ENCODE peak calls at places on chromosomes 4 and X, in five cellular contexts. G is stimulated activated CD8-positive, alpha-beta memory T cell treated with anti-CD3 and anti-CD28 coated beads, Interleukin-15, amount 100 ng/mL, for 24 hours; H is GM23248; W is astrocyte of the spinal cord; O is activated CD4-positive, alpha-beta T cell treated with anti-CD3 and anti-CD28 coated beads for 1 hour. C is an unnamed sample.
A peak's percentile ranks its signal among the peaks of the same experiment; 100 is the strongest.

GRCh38 chr4:14621731-14622459 is 380.4 kb upstream of the CPEB2 start:
- DNase-seq in O (no peak), H (no peak), G (no peak), W (no peak), C (no peak)

GRCh38 chr4:2262145-2262943 is 435 bp upstream of the MXD4 start:
- DNase-seq in H (peak; percentile 100), W (peak; percentile 100), O (peak; percentile 97), G (peak; percentile 91), C (peak; percentile 97)

GRCh38 chrX:129980540-129981206 is 1.8 kb upstream of the BCORL1 start:
- DNase-seq in O (no peak), G (no peak), H (peak; percentile 35), W (no peak), C (peak; percentile 49)

GRCh38 chr4:56206258-56206657 is 181.0 kb downstream of the AASDH start:
- DNase-seq in H (no peak), W (no peak), O (no peak), G (no peak), C (no peak)

GRCh38 chr4:73734405-73735070 is 5.8 kb upstream of the CXCL8 start:
- DNase-seq in H (peak; percentile 50), G (no peak), O (no peak), W (peak; percentile 46), C (no peak)

GRCh38 chr4:77695769-77696168 is 90.1 kb downstream of the CXCL13 start:
- DNase-seq in O (no peak), W (peak; percentile 97), H (peak; percentile 96), G (no peak), C (no peak)

GRCh38 chrX:119880076-119880475 is 8.4 kb downstream of the NDUFA1 start:
- DNase-seq in O (no peak), G (no peak), H (no peak), W (no peak), C (no peak)

GRCh38 chr4:16083217-16084191 is at the start of gene PROM1:
- DNase-seq in H (peak; percentile 16), W (no peak), G (no peak), O (no peak), C (peak; percentile 54)

GRCh38 chrX:134526399-134526798 is 66.4 kb downstream of the HPRT1 start:
- DNase-seq in O (no peak), W (peak; percentile 9), G (no peak), H (peak; percentile 28), C (no peak)

GRCh38 chrX:63855896-63856295 is 70.9 kb upstream of the ARHGEF9 start:
- DNase-seq in G (no peak), H (peak; percentile 72), W (peak; percentile 14), O (no peak), C (no peak)

GRCh38 chr4:118942465-118942864 is 53.8 kb downstream of the SYNPO2 start:
- DNase-seq in H (peak; percentile 26), G (no peak), O (no peak), W (peak; percentile 23), C (no peak)

GRCh38 chr4:66284991-66285451 is 614.7 kb upstream of the EPHA5 start:
- DNase-seq in W (no peak), G (no peak), O (no peak), H (no peak), C (no peak)

GRCh38 chrX:153307546-153308175 is 13.9 kb downstream of the PNMA6F start:
- DNase-seq in W (no peak), H (peak; percentile 55), G (no peak), O (no peak), C (no peak)

GRCh38 chr4:22485751-22486150 is 30.1 kb downstream of the ADGRA3 start:
- DNase-seq in O (no peak), H (peak; percentile 84), G (no peak), W (peak; percentile 80), C (no peak)

GRCh38 chr4:84967292-84967651 is 782 bp upstream of the WDFY3 start:
- DNase-seq in W (peak; percentile 35), G (no peak), O (no peak), H (peak; percentile 70), C (no peak)

GRCh38 chr4:139582044-139582443 is 26.0 kb upstream of the SETD7 start:
- DNase-seq in H (peak; percentile 19), W (no peak), G (no peak), O (no peak), C (no peak)

GRCh38 chrX:118807151-118808017 is 16.2 kb upstream of the ZCCHC12 start:
- DNase-seq in H (peak; percentile 65), G (no peak), W (peak; percentile 42), O (no peak), C (no peak)

GRCh38 chrX:49309401-49309981 is 6.0 kb downstream of the GAGE10 start:
- DNase-seq in H (peak; percentile 50), O (no peak), W (peak; percentile 31), G (no peak), C (no peak)

GRCh38 chr4:48945981-48946380 is 39.4 kb upstream of the OCIAD2 start:
- DNase-seq in O (no peak), W (no peak), H (no peak), G (no peak), C (no peak)

GRCh38 chr4:158805628-158806471 is 37.0 kb downstream of the FNIP2 start:
- DNase-seq in H (peak; percentile 15), G (no peak), W (no peak), O (no peak), C (no peak)

GRCh38 chr4:98452091-98452490 is 190.9 kb downstream of the RAP1GDS1 start:
- DNase-seq in H (no peak), O (no peak), G (no peak), W (peak; percentile 54), C (no peak)

GRCh38 chr4:145482209-145483021 is 762 bp downstream of the SMAD1 start:
- DNase-seq in O (no peak), H (peak; percentile 91), W (peak; percentile 78), G (peak; percentile 38), C (peak; percentile 47)

GRCh38 chrX:66553973-66554372 is 84.9 kb downstream of the EDA2R start:
- DNase-seq in W (no peak), H (no peak), O (no peak), G (no peak), C (no peak)

GRCh38 chrX:13334491-13334890 is 14.6 kb upstream of the ATXN3L start:
- DNase-seq in G (no peak), O (no peak), W (no peak), H (no peak), C (no peak)

GRCh38 chr4:107654694-107655093 is 65.3 kb downstream of the PAPSS1 start:
- DNase-seq in H (no peak), G (no peak), O (no peak), W (peak; percentile 37), C (no peak)

GRCh38 chrX:67288958-67289641 is 254.7 kb upstream of the AR start:
- DNase-seq in H (no peak), G (no peak), O (no peak), W (no peak), C (no peak)

GRCh38 chr4:145891958-145892357 is 46.7 kb downstream of the ZNF827 start:
- DNase-seq in H (no peak), O (no peak), W (no peak), G (no peak), C (no peak)

GRCh38 chrX:13373027-13373806 is 53.4 kb upstream of the ATXN3L start:
- DNase-seq in G (no peak), H (peak; percentile 36), W (no peak), O (no peak), C (no peak)

GRCh38 chr4:9703391-9703790 is 78.0 kb upstream of the DRD5 start:
- DNase-seq in G (peak; percentile 37), O (peak; percentile 40), H (peak; percentile 43), W (no peak), C (no peak)

GRCh38 chr4:140372607-140373327 is 679 bp upstream of the SCOC start:
- DNase-seq in H (peak; percentile 55), G (no peak), O (no peak), W (peak; percentile 39), C (no peak)

C was measured in mesothelial cell of epicardium.